ENCODE peak calls at places on chromosomes 13 and 19, in seven cellular contexts. One of them, this sample, is unnamed.

GRCh38 chr13:23674795-23675640 is 104.8 kb downstream of the TNFRSF19 start:
- DNase-seq in BJ: no peak
- DNase-seq in progenitor cell of endocrine pancreas: no peak
- DNase-seq in bronchial epithelial cell: peak; percentile 99
- DNase-seq in SK-N-SH: no peak
- DNase-seq in IMR-90: peak; percentile 99
- DNase-seq in AG09309: peak; percentile 46
- DNase-seq in this sample: no peak

GRCh38 chr13:27128825-27129627 is 42.6 kb downstream of the USP12 start:
- DNase-seq in BJ: peak; percentile 56
- DNase-seq in progenitor cell of endocrine pancreas: no peak
- DNase-seq in bronchial epithelial cell: no peak
- DNase-seq in SK-N-SH: no peak
- DNase-seq in IMR-90: no peak
- DNase-seq in AG09309: peak; percentile 11
- DNase-seq in this sample: no peak

GRCh38 chr19:10009269-10009665 is 1.0 kb downstream of the COL5A3 start:
- DNase-seq in BJ: peak; percentile 35
- DNase-seq in progenitor cell of endocrine pancreas: peak; percentile 65
- DNase-seq in bronchial epithelial cell: no peak
- DNase-seq in SK-N-SH: peak; percentile 60
- DNase-seq in IMR-90: peak; percentile 92
- DNase-seq in AG09309: no peak
- DNase-seq in this sample: peak; percentile 61

GRCh38 chr19:47155141-47155540 is 24.5 kb downstream of the SAE1 start:
- DNase-seq in BJ: no peak
- DNase-seq in progenitor cell of endocrine pancreas: no peak
- DNase-seq in bronchial epithelial cell: no peak
- DNase-seq in SK-N-SH: no peak
- DNase-seq in IMR-90: no peak
- DNase-seq in AG09309: no peak
- DNase-seq in this sample: no peak

GRCh38 chr13:81388400-81388799 is 1047.5 kb upstream of the SPRY2 start:
- DNase-seq in BJ: no peak
- DNase-seq in progenitor cell of endocrine pancreas: no peak
- DNase-seq in bronchial epithelial cell: no peak
- DNase-seq in SK-N-SH: no peak
- DNase-seq in IMR-90: no peak
- DNase-seq in AG09309: no peak
- DNase-seq in this sample: no peak

GRCh38 chr19:47761566-47761965 is 16.2 kb downstream of the NOP53 start:
- DNase-seq in BJ: no peak
- DNase-seq in progenitor cell of endocrine pancreas: no peak
- DNase-seq in bronchial epithelial cell: no peak
- DNase-seq in SK-N-SH: no peak
- DNase-seq in IMR-90: no peak
- DNase-seq in AG09309: no peak
- DNase-seq in this sample: no peak

GRCh38 chr19:3220576-3220975 is 3.9 kb upstream of the CELF5 start:
- DNase-seq in BJ: no peak
- DNase-seq in progenitor cell of endocrine pancreas: no peak
- DNase-seq in bronchial epithelial cell: no peak
- DNase-seq in SK-N-SH: no peak
- DNase-seq in IMR-90: no peak
- DNase-seq in AG09309: no peak
- DNase-seq in this sample: no peak

GRCh38 chr19:38869836-38870607 is 8.1 kb downstream of the RINL start:
- DNase-seq in BJ: no peak
- DNase-seq in progenitor cell of endocrine pancreas: peak; percentile 76
- DNase-seq in bronchial epithelial cell: peak; percentile 44
- DNase-seq in SK-N-SH: peak; percentile 91
- DNase-seq in IMR-90: peak; percentile 45
- DNase-seq in AG09309: no peak
- DNase-seq in this sample: peak; percentile 31

GRCh38 chr19:50383307-50383851 is 768 bp upstream of the POLD1 start:
- DNase-seq in BJ: no peak
- DNase-seq in progenitor cell of endocrine pancreas: no peak
- DNase-seq in bronchial epithelial cell: no peak
- DNase-seq in SK-N-SH: no peak
- DNase-seq in IMR-90: no peak
- DNase-seq in AG09309: no peak
- DNase-seq in this sample: no peak

GRCh38 chr13:37640499-37640898 is 41.9 kb upstream of the POSTN start:
- DNase-seq in BJ: no peak
- DNase-seq in progenitor cell of endocrine pancreas: no peak
- DNase-seq in bronchial epithelial cell: peak; percentile 66
- DNase-seq in SK-N-SH: no peak
- DNase-seq in IMR-90: peak; percentile 86
- DNase-seq in AG09309: peak; percentile 67
- DNase-seq in this sample: peak; percentile 35

GRCh38 chr13:45368571-45368970 is 27.6 kb upstream of the TPT1 start:
- DNase-seq in BJ: no peak
- DNase-seq in progenitor cell of endocrine pancreas: no peak
- DNase-seq in bronchial epithelial cell: peak; percentile 81
- DNase-seq in SK-N-SH: no peak
- DNase-seq in IMR-90: peak; percentile 15
- DNase-seq in AG09309: no peak
- DNase-seq in this sample: no peak

GRCh38 chr13:25686831-25687495 is 315.2 kb downstream of the ATP8A2 start:
- DNase-seq in BJ: no peak
- DNase-seq in progenitor cell of endocrine pancreas: no peak
- DNase-seq in bronchial epithelial cell: no peak
- DNase-seq in SK-N-SH: no peak
- DNase-seq in IMR-90: no peak
- DNase-seq in AG09309: no peak
- DNase-seq in this sample: no peak

GRCh38 chr19:50911206-50912101 is at the start of gene KLK4:
- DNase-seq in BJ: no peak
- DNase-seq in progenitor cell of endocrine pancreas: no peak
- DNase-seq in bronchial epithelial cell: no peak
- DNase-seq in SK-N-SH: no peak
- DNase-seq in IMR-90: no peak
- DNase-seq in AG09309: no peak
- DNase-seq in this sample: no peak

GRCh38 chr19:16078759-16079707 is 2.7 kb downstream of the TPM4 start:
- DNase-seq in BJ: peak; percentile 96
- DNase-seq in progenitor cell of endocrine pancreas: no peak
- DNase-seq in bronchial epithelial cell: peak; percentile 94
- DNase-seq in SK-N-SH: peak; percentile 68
- DNase-seq in IMR-90: peak; percentile 98
- DNase-seq in AG09309: peak; percentile 96
- DNase-seq in this sample: peak; percentile 98

GRCh38 chr19:31387662-31388175 is 38.5 kb upstream of the TSHZ3 start:
- DNase-seq in BJ: no peak
- DNase-seq in progenitor cell of endocrine pancreas: no peak
- DNase-seq in bronchial epithelial cell: no peak
- DNase-seq in SK-N-SH: no peak
- DNase-seq in IMR-90: no peak
- DNase-seq in AG09309: no peak
- DNase-seq in this sample: no peak

GRCh38 chr13:27018230-27018875 is 153.3 kb downstream of the USP12 start:
- DNase-seq in BJ: no peak
- DNase-seq in progenitor cell of endocrine pancreas: no peak
- DNase-seq in bronchial epithelial cell: no peak
- DNase-seq in SK-N-SH: no peak
- DNase-seq in IMR-90: no peak
- DNase-seq in AG09309: no peak
- DNase-seq in this sample: no peak

GRCh38 chr13:99277629-99278028 is 19.4 kb upstream of the GPR18 start:
- DNase-seq in BJ: no peak
- DNase-seq in progenitor cell of endocrine pancreas: no peak
- DNase-seq in bronchial epithelial cell: peak; percentile 50
- DNase-seq in SK-N-SH: no peak
- DNase-seq in IMR-90: no peak
- DNase-seq in AG09309: no peak
- DNase-seq in this sample: no peak

GRCh38 chr19:35505956-35506355 is 7.5 kb downstream of the DMKN start:
- DNase-seq in BJ: no peak
- DNase-seq in progenitor cell of endocrine pancreas: no peak
- DNase-seq in bronchial epithelial cell: no peak
- DNase-seq in SK-N-SH: no peak
- DNase-seq in IMR-90: no peak
- DNase-seq in AG09309: no peak
- DNase-seq in this sample: no peak

GRCh38 chr19:24140099-24140498 is 53.1 kb downstream of the ZNF254 start:
- DNase-seq in BJ: peak; percentile 22
- DNase-seq in progenitor cell of endocrine pancreas: no peak
- DNase-seq in bronchial epithelial cell: peak; percentile 89
- DNase-seq in SK-N-SH: no peak
- DNase-seq in IMR-90: peak; percentile 96
- DNase-seq in AG09309: peak; percentile 31
- DNase-seq in this sample: peak; percentile 51

GRCh38 chr19:24142771-24143170 is 55.8 kb downstream of the ZNF254 start:
- DNase-seq in BJ: no peak
- DNase-seq in progenitor cell of endocrine pancreas: no peak
- DNase-seq in bronchial epithelial cell: no peak
- DNase-seq in SK-N-SH: no peak
- DNase-seq in IMR-90: no peak
- DNase-seq in AG09309: no peak
- DNase-seq in this sample: no peak

GRCh38 chr19:24140591-24140990 is 53.6 kb downstream of the ZNF254 start:
- DNase-seq in BJ: no peak
- DNase-seq in progenitor cell of endocrine pancreas: no peak
- DNase-seq in bronchial epithelial cell: no peak
- DNase-seq in SK-N-SH: no peak
- DNase-seq in IMR-90: no peak
- DNase-seq in AG09309: no peak
- DNase-seq in this sample: no peak

GRCh38 chr19:24141612-24142011 is 54.6 kb downstream of the ZNF254 start:
- DNase-seq in BJ: no peak
- DNase-seq in progenitor cell of endocrine pancreas: no peak
- DNase-seq in bronchial epithelial cell: no peak
- DNase-seq in SK-N-SH: no peak
- DNase-seq in IMR-90: no peak
- DNase-seq in AG09309: no peak
- DNase-seq in this sample: no peak
- TF ChIP-seq CTCF in BJ: no peak
- TF ChIP-seq CTCF in progenitor cell of endocrine pancreas: no peak
- TF ChIP-seq CTCF in bronchial epithelial cell: no peak
- TF ChIP-seq CTCF in SK-N-SH: no peak
- TF ChIP-seq CTCF in IMR-90: no peak
- TF ChIP-seq CTCF in AG09309: no peak
- TF ChIP-seq CTCF in this sample: no peak

GRCh38 chr13:51260154-51260553 is 38.0 kb downstream of the FAM124A start:
- DNase-seq in BJ: no peak
- DNase-seq in progenitor cell of endocrine pancreas: no peak
- DNase-seq in bronchial epithelial cell: no peak
- DNase-seq in SK-N-SH: peak; percentile 41
- DNase-seq in IMR-90: no peak
- DNase-seq in AG09309: no peak
- DNase-seq in this sample: no peak

GRCh38 chr13:51259359-51259645 is 37.1 kb downstream of the FAM124A start:
- DNase-seq in BJ: no peak
- DNase-seq in progenitor cell of endocrine pancreas: no peak
- DNase-seq in bronchial epithelial cell: no peak
- DNase-seq in SK-N-SH: no peak
- DNase-seq in IMR-90: no peak
- DNase-seq in AG09309: no peak
- DNase-seq in this sample: no peak

GRCh38 chr13:51258612-51259358 is 36.6 kb downstream of the FAM124A start:
- DNase-seq in BJ: no peak
- DNase-seq in progenitor cell of endocrine pancreas: no peak
- DNase-seq in bronchial epithelial cell: no peak
- DNase-seq in SK-N-SH: no peak
- DNase-seq in IMR-90: no peak
- DNase-seq in AG09309: no peak
- DNase-seq in this sample: no peak

GRCh38 chr13:51261610-51262249 is 39.5 kb downstream of the FAM124A start:
- DNase-seq in BJ: no peak
- DNase-seq in progenitor cell of endocrine pancreas: no peak
- DNase-seq in bronchial epithelial cell: no peak
- DNase-seq in SK-N-SH: no peak
- DNase-seq in IMR-90: no peak
- DNase-seq in AG09309: no peak
- DNase-seq in this sample: no peak

DNA sequence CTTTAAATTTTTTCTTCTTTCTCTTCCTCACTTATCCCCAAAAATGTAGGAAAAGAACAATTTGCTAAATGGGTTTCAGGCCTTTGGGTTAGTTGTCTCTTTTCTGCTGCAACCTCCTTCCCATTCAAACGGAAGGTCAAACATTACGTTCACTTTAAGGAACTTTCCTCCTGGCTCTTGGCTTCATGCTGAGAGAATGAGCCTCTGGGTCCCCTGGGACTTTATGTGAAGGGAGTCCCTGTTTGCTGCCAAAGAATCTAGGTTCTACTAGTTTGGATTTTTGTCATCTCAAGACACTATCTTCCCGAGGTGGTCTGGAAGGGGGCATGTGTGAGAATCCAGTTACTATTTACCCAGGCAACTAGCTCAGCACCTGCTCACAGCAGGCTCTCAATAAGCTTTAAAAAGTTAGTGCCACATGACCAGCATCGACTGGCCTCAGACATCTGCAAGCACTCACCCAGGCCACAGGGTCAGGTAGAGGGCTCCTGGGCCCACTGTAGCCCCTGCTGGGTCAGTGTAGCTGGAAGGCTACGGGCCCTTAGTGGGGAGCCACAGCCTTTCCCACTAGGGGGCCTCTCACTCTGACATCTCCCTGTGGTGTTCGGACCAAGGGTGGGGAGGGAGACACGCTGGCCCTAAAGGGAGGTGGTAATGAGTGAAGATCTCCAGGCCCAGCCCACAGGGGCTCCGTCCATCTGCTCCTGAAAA is 40.5 kb downstream of the FAM124A start:
- DNase-seq in BJ: no peak
- DNase-seq in progenitor cell of endocrine pancreas: no peak
- DNase-seq in bronchial epithelial cell: no peak
- DNase-seq in SK-N-SH: no peak
- DNase-seq in IMR-90: no peak
- DNase-seq in AG09309: no peak
- DNase-seq in this sample: no peak
- TF ChIP-seq CTCF in BJ: no peak
- TF ChIP-seq CTCF in progenitor cell of endocrine pancreas: peak; percentile 28
- TF ChIP-seq CTCF in bronchial epithelial cell: peak; percentile 6
- TF ChIP-seq CTCF in SK-N-SH: no peak
- TF ChIP-seq CTCF in IMR-90: no peak
- TF ChIP-seq CTCF in AG09309: peak; percentile 20
- TF ChIP-seq CTCF in this sample: no peak

GRCh38 chr19:18322318-18322758 is 538 bp downstream of the LSM4 start:
- DNase-seq in BJ: no peak
- DNase-seq in progenitor cell of endocrine pancreas: no peak
- DNase-seq in bronchial epithelial cell: peak; percentile 55
- DNase-seq in SK-N-SH: peak; percentile 73
- DNase-seq in IMR-90: peak; percentile 65
- DNase-seq in AG09309: no peak
- DNase-seq in this sample: no peak
- TF ChIP-seq CTCF in BJ: peak; percentile 39
- TF ChIP-seq CTCF in progenitor cell of endocrine pancreas: peak; percentile 34
- TF ChIP-seq CTCF in bronchial epithelial cell: peak; percentile 16
- TF ChIP-seq CTCF in SK-N-SH: peak; percentile 33
- TF ChIP-seq CTCF in IMR-90: peak; percentile 28
- TF ChIP-seq CTCF in AG09309: peak; percentile 41
- TF ChIP-seq CTCF in this sample: peak; percentile 47

GRCh38 chr13:70732611-70733010 is 624.4 kb upstream of the KLHL1 start:
- DNase-seq in BJ: no peak
- DNase-seq in progenitor cell of endocrine pancreas: no peak
- DNase-seq in bronchial epithelial cell: no peak
- DNase-seq in SK-N-SH: no peak
- DNase-seq in IMR-90: no peak
- DNase-seq in AG09309: no peak
- DNase-seq in this sample: no peak

GRCh38 chr13:70723732-70724131 is 615.5 kb upstream of the KLHL1 start:
- DNase-seq in BJ: no peak
- DNase-seq in progenitor cell of endocrine pancreas: no peak
- DNase-seq in bronchial epithelial cell: no peak
- DNase-seq in SK-N-SH: peak; percentile 34
- DNase-seq in IMR-90: no peak
- DNase-seq in AG09309: no peak
- DNase-seq in this sample: no peak

GRCh38 chr13:70729369-70729768 is 621.1 kb upstream of the KLHL1 start:
- DNase-seq in BJ: no peak
- DNase-seq in progenitor cell of endocrine pancreas: no peak
- DNase-seq in bronchial epithelial cell: no peak
- DNase-seq in SK-N-SH: no peak
- DNase-seq in IMR-90: no peak
- DNase-seq in AG09309: no peak
- DNase-seq in this sample: no peak
- TF ChIP-seq CTCF in BJ: no peak
- TF ChIP-seq CTCF in progenitor cell of endocrine pancreas: no peak
- TF ChIP-seq CTCF in bronchial epithelial cell: no peak
- TF ChIP-seq CTCF in SK-N-SH: no peak
- TF ChIP-seq CTCF in IMR-90: no peak
- TF ChIP-seq CTCF in AG09309: no peak
- TF ChIP-seq CTCF in this sample: no peak

This sample was measured in HFF-Myc.